ENCODE peak calls at places on chromosomes 7 and 10, in four cellular contexts. One of them, this sample, is unnamed.

GRCh38 chr7:107582906-107583305 is 2.9 kb downstream of the BCAP29 start:
- DNase-seq in GM20000: no peak
- DNase-seq in AG10803: no peak
- DNase-seq in progenitor cell of endocrine pancreas: no peak
- DNase-seq in this sample: no peak

GRCh38 chr7:118148930-118149329 is 35.0 kb upstream of the LSM8 start:
- DNase-seq in GM20000: no peak
- DNase-seq in AG10803: peak; percentile 24
- DNase-seq in progenitor cell of endocrine pancreas: no peak
- DNase-seq in this sample: peak; percentile 14

GRCh38 chr10:34305189-34305588 is 509.9 kb downstream of the PARD3 start:
- DNase-seq in GM20000: peak; percentile 10
- DNase-seq in AG10803: no peak
- DNase-seq in progenitor cell of endocrine pancreas: peak; percentile 26
- DNase-seq in this sample: no peak

GRCh38 chr10:70055550-70055949 is 2.9 kb downstream of the MACROH2A2 start:
- DNase-seq in GM20000: no peak
- DNase-seq in AG10803: no peak
- DNase-seq in progenitor cell of endocrine pancreas: no peak
- DNase-seq in this sample: no peak

GRCh38 chr10:50326757-50327701 is 75.7 kb upstream of the ASAH2 start:
- DNase-seq in GM20000: no peak
- DNase-seq in AG10803: peak; percentile 85
- DNase-seq in progenitor cell of endocrine pancreas: no peak
- DNase-seq in this sample: peak; percentile 54

GRCh38 chr7:47664650-47665049 is 82.7 kb upstream of the TNS3 start:
- DNase-seq in GM20000: no peak
- DNase-seq in AG10803: no peak
- DNase-seq in progenitor cell of endocrine pancreas: no peak
- DNase-seq in this sample: no peak

GRCh38 chr7:33764752-33765451 is 140.4 kb upstream of the BMPER start:
- DNase-seq in GM20000: no peak
- DNase-seq in AG10803: peak; percentile 66
- DNase-seq in progenitor cell of endocrine pancreas: no peak
- DNase-seq in this sample: peak; percentile 47

GRCh38 chr7:106813705-106814305 is 51.3 kb upstream of the PIK3CG start:
- DNase-seq in GM20000: no peak
- DNase-seq in AG10803: peak; percentile 19
- DNase-seq in progenitor cell of endocrine pancreas: no peak
- DNase-seq in this sample: peak; percentile 31

GRCh38 chr7:139159900-139160675 is 50.6 kb upstream of the ZC3HAV1 start:
- DNase-seq in GM20000: no peak
- DNase-seq in AG10803: no peak
- DNase-seq in progenitor cell of endocrine pancreas: no peak
- DNase-seq in this sample: no peak

GRCh38 chr7:1499367-1500029 is 4.7 kb downstream of the INTS1 start:
- DNase-seq in GM20000: no peak
- DNase-seq in AG10803: no peak
- DNase-seq in progenitor cell of endocrine pancreas: no peak
- DNase-seq in this sample: no peak

GRCh38 chr7:18393465-18394118 is 102.0 kb upstream of the HDAC9 start:
- DNase-seq in GM20000: no peak
- DNase-seq in AG10803: peak; percentile 22
- DNase-seq in progenitor cell of endocrine pancreas: no peak
- DNase-seq in this sample: no peak

GRCh38 chr10:6347391-6347951 is 144.7 kb downstream of the PFKFB3 start:
- DNase-seq in GM20000: no peak
- DNase-seq in AG10803: peak; percentile 56
- DNase-seq in progenitor cell of endocrine pancreas: no peak
- DNase-seq in this sample: peak; percentile 46

GRCh38 chr7:97601941-97602457 is 129.9 kb upstream of the TAC1 start:
- DNase-seq in GM20000: no peak
- DNase-seq in AG10803: no peak
- DNase-seq in progenitor cell of endocrine pancreas: no peak
- DNase-seq in this sample: no peak

GRCh38 chr7:76262683-76263402 is 39.6 kb upstream of the HSPB1 start:
- DNase-seq in GM20000: peak; percentile 78
- DNase-seq in AG10803: peak; percentile 48
- DNase-seq in progenitor cell of endocrine pancreas: peak; percentile 44
- DNase-seq in this sample: peak; percentile 73

GRCh38 chr7:44264221-44264956 is 61.0 kb downstream of the CAMK2B start:
- DNase-seq in GM20000: no peak
- DNase-seq in AG10803: no peak
- DNase-seq in progenitor cell of endocrine pancreas: no peak
- DNase-seq in this sample: no peak

GRCh38 chr10:51117053-51117660 is 42.9 kb downstream of the PRKG1 start:
- DNase-seq in GM20000: no peak
- DNase-seq in AG10803: peak; percentile 98
- DNase-seq in progenitor cell of endocrine pancreas: no peak
- DNase-seq in this sample: peak; percentile 33

GRCh38 chr10:93512565-93512964 is 16.2 kb downstream of the CEP55 start:
- DNase-seq in GM20000: no peak
- DNase-seq in AG10803: peak; percentile 29
- DNase-seq in progenitor cell of endocrine pancreas: no peak
- DNase-seq in this sample: peak; percentile 29

GRCh38 chr7:102321351-102322201 is 34.7 kb downstream of the SPDYE6 start:
- DNase-seq in GM20000: peak; percentile 72
- DNase-seq in AG10803: no peak
- DNase-seq in progenitor cell of endocrine pancreas: no peak
- DNase-seq in this sample: peak; percentile 6

GRCh38 chr10:111107023-111107422 is 30.2 kb downstream of the ADRA2A start:
- DNase-seq in GM20000: no peak
- DNase-seq in AG10803: no peak
- DNase-seq in progenitor cell of endocrine pancreas: no peak
- DNase-seq in this sample: no peak

GRCh38 chr7:127654404-127655392 is 2.7 kb downstream of the SND1 start:
- DNase-seq in GM20000: no peak
- DNase-seq in AG10803: no peak
- DNase-seq in progenitor cell of endocrine pancreas: no peak
- DNase-seq in this sample: peak; percentile 16

GRCh38 chr7:44845476-44845875 is 2.4 kb downstream of the H2AZ2 start:
- DNase-seq in GM20000: no peak
- DNase-seq in AG10803: no peak
- DNase-seq in progenitor cell of endocrine pancreas: no peak
- DNase-seq in this sample: no peak

GRCh38 chr7:123401295-123401694 is 133.1 kb downstream of the IQUB start:
- DNase-seq in GM20000: no peak
- DNase-seq in AG10803: no peak
- DNase-seq in progenitor cell of endocrine pancreas: no peak
- DNase-seq in this sample: no peak

GRCh38 chr7:28718523-28718922 is 239.6 kb downstream of the TRIL start:
- DNase-seq in GM20000: no peak
- DNase-seq in AG10803: no peak
- DNase-seq in progenitor cell of endocrine pancreas: no peak
- DNase-seq in this sample: no peak

GRCh38 chr7:47194516-47194915 is 387.4 kb downstream of the TNS3 start:
- DNase-seq in GM20000: no peak
- DNase-seq in AG10803: no peak
- DNase-seq in progenitor cell of endocrine pancreas: no peak
- DNase-seq in this sample: no peak

GRCh38 chr10:5913736-5914135 is 23.7 kb downstream of the FBH1 start:
- DNase-seq in GM20000: no peak
- DNase-seq in AG10803: no peak
- DNase-seq in progenitor cell of endocrine pancreas: no peak
- DNase-seq in this sample: no peak

GRCh38 chr10:98380493-98381339 is 34.3 kb downstream of the PYROXD2 start:
- DNase-seq in GM20000: no peak
- DNase-seq in AG10803: no peak
- DNase-seq in progenitor cell of endocrine pancreas: no peak
- DNase-seq in this sample: no peak

GRCh38 chr7:85186083-85186520 is 754 bp downstream of the SEMA3D start:
- DNase-seq in GM20000: no peak
- DNase-seq in AG10803: peak; percentile 51
- DNase-seq in progenitor cell of endocrine pancreas: peak; percentile 27
- DNase-seq in this sample: peak; percentile 55

GRCh38 chr7:46651561-46652088 is 730.6 kb upstream of the IGFBP3 start:
- DNase-seq in GM20000: no peak
- DNase-seq in AG10803: no peak
- DNase-seq in progenitor cell of endocrine pancreas: no peak
- DNase-seq in this sample: no peak

GRCh38 chr7:34759477-34760125 is 101.6 kb downstream of the NPSR1 start:
- DNase-seq in GM20000: peak; percentile 9
- DNase-seq in AG10803: peak; percentile 46
- DNase-seq in progenitor cell of endocrine pancreas: no peak
- DNase-seq in this sample: peak; percentile 60

This sample was measured in GM03348.